ENCODE peak calls at places on chromosome 21, in seven cellular contexts. One of them, this sample, is unnamed.

GRCh38 chr21:36456714-36457399 is 23.1 kb downstream of the CLDN14 start:
- DNase-seq in HFF-Myc: no peak
- DNase-seq in esophagus squamous epithelium: no peak
- DNase-seq in foreskin fibroblast: no peak
- DNase-seq in right lobe of liver: no peak
- DNase-seq in upper lobe of right lung: no peak
- DNase-seq in astrocyte: no peak
- DNase-seq in this sample: no peak

GRCh38 chr21:30233636-30234035 is 17.7 kb upstream of the CLDN8 start:
- DNase-seq in HFF-Myc: no peak
- DNase-seq in esophagus squamous epithelium: no peak
- DNase-seq in foreskin fibroblast: peak
- DNase-seq in right lobe of liver: no peak
- DNase-seq in upper lobe of right lung: no peak
- DNase-seq in astrocyte: no peak
- DNase-seq in this sample: no peak

GRCh38 chr21:35843911-35844667 is 216.2 kb downstream of the SETD4 start:
- DNase-seq in HFF-Myc: no peak
- DNase-seq in esophagus squamous epithelium: no peak
- DNase-seq in foreskin fibroblast: no peak
- DNase-seq in right lobe of liver: no peak
- DNase-seq in upper lobe of right lung: no peak
- DNase-seq in astrocyte: no peak
- DNase-seq in this sample: no peak

GRCh38 chr21:28447453-28447852 is 545.2 kb downstream of the LTN1 start:
- DNase-seq in HFF-Myc: no peak
- DNase-seq in esophagus squamous epithelium: no peak
- DNase-seq in foreskin fibroblast: peak
- DNase-seq in right lobe of liver: no peak
- DNase-seq in upper lobe of right lung: no peak
- DNase-seq in astrocyte: peak
- DNase-seq in this sample: no peak

GRCh38 chr21:27582946-27583270 is 616.0 kb upstream of the ADAMTS5 start:
- DNase-seq in HFF-Myc: no peak
- DNase-seq in esophagus squamous epithelium: no peak
- DNase-seq in foreskin fibroblast: no peak
- DNase-seq in right lobe of liver: no peak
- DNase-seq in upper lobe of right lung: no peak
- DNase-seq in astrocyte: peak
- DNase-seq in this sample: no peak

GRCh38 chr21:27366846-27367245 is 400.0 kb upstream of the ADAMTS5 start:
- DNase-seq in HFF-Myc: no peak
- DNase-seq in esophagus squamous epithelium: no peak
- DNase-seq in foreskin fibroblast: no peak
- DNase-seq in right lobe of liver: no peak
- DNase-seq in upper lobe of right lung: no peak
- DNase-seq in astrocyte: no peak
- DNase-seq in this sample: no peak

GRCh38 chr21:17463441-17463840 is 49.4 kb upstream of the CXADR start:
- DNase-seq in HFF-Myc: peak
- DNase-seq in esophagus squamous epithelium: no peak
- DNase-seq in foreskin fibroblast: peak
- DNase-seq in right lobe of liver: no peak
- DNase-seq in upper lobe of right lung: no peak
- DNase-seq in astrocyte: peak
- DNase-seq in this sample: peak

GRCh38 chr21:43192501-43193081 is 23.8 kb downstream of the CRYAA start:
- DNase-seq in HFF-Myc: no peak
- DNase-seq in esophagus squamous epithelium: no peak
- DNase-seq in foreskin fibroblast: no peak
- DNase-seq in right lobe of liver: peak
- DNase-seq in upper lobe of right lung: peak
- DNase-seq in astrocyte: no peak
- DNase-seq in this sample: no peak

GRCh38 chr21:40788635-40789034 is 58.3 kb downstream of the DSCAM start:
- DNase-seq in HFF-Myc: no peak
- DNase-seq in esophagus squamous epithelium: no peak
- DNase-seq in foreskin fibroblast: no peak
- DNase-seq in right lobe of liver: no peak
- DNase-seq in upper lobe of right lung: no peak
- DNase-seq in astrocyte: no peak
- DNase-seq in this sample: no peak

GRCh38 chr21:31660134-31660565 is 657 bp downstream of the SOD1 start:
- DNase-seq in HFF-Myc: no peak
- DNase-seq in esophagus squamous epithelium: no peak
- DNase-seq in foreskin fibroblast: peak
- DNase-seq in right lobe of liver: no peak
- DNase-seq in upper lobe of right lung: no peak
- DNase-seq in astrocyte: no peak
- DNase-seq in this sample: no peak

GRCh38 chr21:17921579-17922530 is 102.7 kb upstream of the C21orf91 start:
- DNase-seq in HFF-Myc: peak
- DNase-seq in esophagus squamous epithelium: no peak
- DNase-seq in foreskin fibroblast: peak
- DNase-seq in right lobe of liver: no peak
- DNase-seq in upper lobe of right lung: no peak
- DNase-seq in astrocyte: peak
- DNase-seq in this sample: peak

GRCh38 chr21:45769239-45769758 is 125.8 kb downstream of the PCBP3 start:
- DNase-seq in HFF-Myc: no peak
- DNase-seq in esophagus squamous epithelium: no peak
- DNase-seq in foreskin fibroblast: no peak
- DNase-seq in right lobe of liver: no peak
- DNase-seq in upper lobe of right lung: no peak
- DNase-seq in astrocyte: no peak
- DNase-seq in this sample: no peak

GRCh38 chr21:45768011-45768740 is 124.7 kb downstream of the PCBP3 start:
- DNase-seq in HFF-Myc: no peak
- DNase-seq in esophagus squamous epithelium: no peak
- DNase-seq in foreskin fibroblast: no peak
- DNase-seq in right lobe of liver: no peak
- DNase-seq in upper lobe of right lung: no peak
- DNase-seq in astrocyte: peak
- DNase-seq in this sample: no peak

GRCh38 chr21:45767071-45768006 is 123.8 kb downstream of the PCBP3 start:
- DNase-seq in HFF-Myc: no peak
- DNase-seq in esophagus squamous epithelium: no peak
- DNase-seq in foreskin fibroblast: no peak
- DNase-seq in right lobe of liver: no peak
- DNase-seq in upper lobe of right lung: no peak
- DNase-seq in astrocyte: peak
- DNase-seq in this sample: no peak

GRCh38 chr21:45769896-45770295 is 126.4 kb downstream of the PCBP3 start:
- DNase-seq in HFF-Myc: no peak
- DNase-seq in esophagus squamous epithelium: no peak
- DNase-seq in foreskin fibroblast: no peak
- DNase-seq in right lobe of liver: no peak
- DNase-seq in upper lobe of right lung: no peak
- DNase-seq in astrocyte: no peak
- DNase-seq in this sample: no peak

DNA sequence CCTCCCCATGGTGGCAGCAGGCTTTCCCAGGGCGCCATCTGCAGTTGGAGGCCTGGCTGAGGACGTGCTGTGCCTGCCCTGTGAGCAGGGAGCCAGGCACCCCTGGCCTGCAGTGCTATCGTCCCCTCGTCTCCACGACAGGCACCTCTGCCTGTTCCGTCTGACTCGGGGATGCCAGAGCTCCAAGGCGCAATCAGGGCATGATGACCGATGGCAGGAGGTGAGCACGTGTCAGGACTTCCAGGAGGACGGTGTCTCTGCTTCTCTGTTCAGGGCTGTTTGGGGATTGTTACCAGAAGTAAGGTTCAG is 125.2 kb downstream of the PCBP3 start:
- DNase-seq in HFF-Myc: no peak
- DNase-seq in esophagus squamous epithelium: no peak
- DNase-seq in foreskin fibroblast: no peak
- DNase-seq in right lobe of liver: no peak
- DNase-seq in upper lobe of right lung: no peak
- DNase-seq in astrocyte: no peak
- DNase-seq in this sample: no peak
- TF ChIP-seq CTCF in HFF-Myc: no peak
- TF ChIP-seq CTCF in esophagus squamous epithelium: no peak
- TF ChIP-seq CTCF in foreskin fibroblast: no peak
- TF ChIP-seq CTCF in right lobe of liver: no peak
- TF ChIP-seq CTCF in upper lobe of right lung: no peak
- TF ChIP-seq CTCF in astrocyte: no peak
- TF ChIP-seq CTCF in this sample: peak

DNA sequence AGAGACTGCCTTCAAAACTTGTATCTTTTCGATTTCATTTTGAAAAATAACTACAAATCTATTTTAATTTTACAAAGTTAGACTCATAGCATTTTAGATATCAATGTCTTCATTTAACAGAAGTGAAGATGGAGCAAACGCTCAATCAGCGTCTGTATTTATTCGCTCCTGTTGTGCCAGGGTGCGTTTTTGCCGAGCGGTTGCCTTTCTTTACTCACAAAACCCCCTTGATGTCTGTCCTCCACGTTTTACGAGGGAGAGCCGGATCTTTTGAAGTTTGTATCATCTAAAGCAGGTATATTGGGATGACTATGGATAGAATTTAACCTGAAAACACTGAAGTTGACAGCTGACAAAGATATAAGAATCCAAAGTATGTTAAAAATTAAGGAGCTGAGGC is 44.6 kb downstream of the MRPL39 start:
- DNase-seq in HFF-Myc: no peak
- DNase-seq in esophagus squamous epithelium: no peak
- DNase-seq in foreskin fibroblast: no peak
- DNase-seq in right lobe of liver: no peak
- DNase-seq in upper lobe of right lung: no peak
- DNase-seq in astrocyte: no peak
- DNase-seq in this sample: no peak
- H3K4me3 ChIP-seq in HFF-Myc: peak
- H3K4me3 ChIP-seq in esophagus squamous epithelium: peak
- H3K4me3 ChIP-seq in foreskin fibroblast: peak
- H3K4me3 ChIP-seq in right lobe of liver: peak
- H3K4me3 ChIP-seq in upper lobe of right lung: peak
- H3K4me3 ChIP-seq in astrocyte: peak
- H3K4me3 ChIP-seq in this sample: peak

GRCh38 chr21:39097335-39097861 is 85.9 kb downstream of the PSMG1 start:
- DNase-seq in HFF-Myc: no peak
- DNase-seq in esophagus squamous epithelium: no peak
- DNase-seq in foreskin fibroblast: no peak
- DNase-seq in right lobe of liver: no peak
- DNase-seq in upper lobe of right lung: no peak
- DNase-seq in astrocyte: no peak
- DNase-seq in this sample: no peak

GRCh38 chr21:39095681-39096080 is 87.6 kb downstream of the PSMG1 start:
- DNase-seq in HFF-Myc: no peak
- DNase-seq in esophagus squamous epithelium: no peak
- DNase-seq in foreskin fibroblast: no peak
- DNase-seq in right lobe of liver: no peak
- DNase-seq in upper lobe of right lung: no peak
- DNase-seq in astrocyte: no peak
- DNase-seq in this sample: no peak

GRCh38 chr21:39097981-39098380 is 85.3 kb downstream of the PSMG1 start:
- DNase-seq in HFF-Myc: no peak
- DNase-seq in esophagus squamous epithelium: no peak
- DNase-seq in foreskin fibroblast: no peak
- DNase-seq in right lobe of liver: no peak
- DNase-seq in upper lobe of right lung: no peak
- DNase-seq in astrocyte: no peak
- DNase-seq in this sample: no peak

GRCh38 chr21:39094847-39095525 is 88.3 kb downstream of the PSMG1 start:
- DNase-seq in HFF-Myc: no peak
- DNase-seq in esophagus squamous epithelium: no peak
- DNase-seq in foreskin fibroblast: no peak
- DNase-seq in right lobe of liver: peak
- DNase-seq in upper lobe of right lung: no peak
- DNase-seq in astrocyte: peak
- DNase-seq in this sample: no peak

GRCh38 chr21:39096754-39097153 is 86.5 kb downstream of the PSMG1 start:
- DNase-seq in HFF-Myc: no peak
- DNase-seq in esophagus squamous epithelium: no peak
- DNase-seq in foreskin fibroblast: no peak
- DNase-seq in right lobe of liver: no peak
- DNase-seq in upper lobe of right lung: no peak
- DNase-seq in astrocyte: no peak
- DNase-seq in this sample: no peak
- TF ChIP-seq CTCF in HFF-Myc: peak
- TF ChIP-seq CTCF in esophagus squamous epithelium: no peak
- TF ChIP-seq CTCF in foreskin fibroblast: no peak
- TF ChIP-seq CTCF in right lobe of liver: no peak
- TF ChIP-seq CTCF in upper lobe of right lung: no peak
- TF ChIP-seq CTCF in astrocyte: no peak
- TF ChIP-seq CTCF in this sample: no peak

DNA sequence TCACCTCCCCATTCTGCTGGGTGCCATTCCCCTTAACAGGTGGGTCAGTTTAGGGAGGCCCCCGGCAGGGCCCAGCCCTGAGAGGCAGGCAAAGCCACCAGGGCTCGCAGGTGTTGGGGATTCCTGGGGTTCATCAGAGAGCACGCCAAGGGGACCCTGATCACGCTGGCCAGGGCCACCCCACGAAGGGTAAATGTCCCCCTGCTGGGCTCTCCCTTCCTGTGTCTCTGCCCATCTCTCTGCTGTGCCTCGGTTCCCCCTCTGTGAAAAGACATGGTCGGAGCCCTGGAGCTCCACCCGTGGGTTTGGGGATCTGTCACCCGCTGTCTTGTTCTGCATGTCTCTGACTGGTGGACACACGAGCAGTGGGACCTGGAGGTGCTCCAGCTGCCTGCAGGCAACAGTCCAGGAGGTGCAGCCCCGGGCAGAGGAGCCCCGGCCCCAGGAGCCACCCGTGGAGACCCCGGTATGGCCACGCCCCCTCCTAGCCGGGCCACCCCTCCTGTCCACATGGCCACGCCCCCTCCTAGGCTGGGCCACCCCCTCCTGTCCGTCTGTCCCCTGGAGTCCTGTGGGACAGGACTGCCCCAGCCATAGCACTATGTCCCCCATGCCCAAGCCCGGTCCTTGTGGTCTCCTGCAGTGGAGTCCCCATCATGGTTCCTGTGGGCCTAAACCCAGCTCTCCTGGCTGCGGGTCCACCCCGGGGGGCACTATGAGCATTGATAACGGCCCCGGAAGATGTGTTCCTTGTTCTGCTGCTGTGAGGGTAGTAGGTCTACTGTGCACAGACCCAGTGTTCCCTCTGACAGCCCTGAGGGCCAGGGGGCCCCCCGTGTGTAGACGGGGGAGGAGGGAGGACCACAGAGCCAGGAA is 6.5 kb downstream of the AIRE start:
- DNase-seq in HFF-Myc: no peak
- DNase-seq in esophagus squamous epithelium: no peak
- DNase-seq in foreskin fibroblast: no peak
- DNase-seq in right lobe of liver: no peak
- DNase-seq in upper lobe of right lung: no peak
- DNase-seq in astrocyte: no peak
- DNase-seq in this sample: no peak
- H3K4me3 ChIP-seq in HFF-Myc: no peak
- H3K4me3 ChIP-seq in esophagus squamous epithelium: no peak
- H3K4me3 ChIP-seq in foreskin fibroblast: no peak
- H3K4me3 ChIP-seq in right lobe of liver: no peak
- H3K4me3 ChIP-seq in upper lobe of right lung: no peak
- H3K4me3 ChIP-seq in astrocyte: no peak
- H3K4me3 ChIP-seq in this sample: no peak